ENCODE peak calls at places on chromosomes 5 and 9, in ten cellular contexts. S, H, N, A, E, K, R, I, Z and U are unnamed samples.

GRCh38 chr9:15469406-15469805 is 41.4 kb downstream of the PSIP1 start:
- DNase-seq in K (no peak), S (no peak), H (peak), R (no peak), I (no peak), E (no peak), A (no peak), Z (no peak), N (no peak), U (no peak)

GRCh38 chr5:14109041-14109747 is 33.9 kb upstream of the TRIO start:
- DNase-seq in K (no peak), R (peak), Z (no peak), N (no peak), H (peak), A (peak), I (no peak), E (no peak), S (peak), U (peak)

GRCh38 chr5:79562351-79563246 is 48.7 kb upstream of the HOMER1 start:
- DNase-seq in Z (no peak), K (no peak), I (no peak), R (no peak), H (peak), E (no peak), N (no peak), A (no peak), S (no peak), U (no peak)

GRCh38 chr9:133608881-133609280 is 308 bp downstream of the FAM163B start:
- DNase-seq in Z (no peak), K (no peak), H (no peak), R (no peak), N (peak), S (no peak), I (no peak), E (peak), A (no peak), U (no peak)

GRCh38 chr9:68704804-68705635 is at the start of gene PIP5K1B:
- DNase-seq in Z (peak), N (peak), K (peak), I (peak), E (peak), H (peak), S (peak), A (peak), R (peak), U (peak)

GRCh38 chr5:16888694-16889124 is 47.4 kb downstream of the MYO10 start:
- DNase-seq in A (no peak), Z (no peak), K (no peak), N (no peak), S (no peak), E (no peak), I (no peak), H (peak), R (peak), U (no peak)

GRCh38 chr9:129436751-129437625 is 183.9 kb downstream of the C9orf50 start:
- DNase-seq in A (peak), K (peak), S (peak), I (no peak), E (peak), H (peak), Z (peak), N (no peak), R (no peak), U (no peak)

GRCh38 chr9:38018964-38019602 is 49.9 kb downstream of the SHB start:
- DNase-seq in A (peak), R (peak), S (no peak), K (no peak), I (no peak), Z (no peak), N (no peak), E (no peak), H (peak), U (peak)

GRCh38 chr5:144697847-144698262 is 527.2 kb downstream of the KCTD16 start:
- DNase-seq in H (peak), S (no peak), R (peak), Z (no peak), A (no peak), E (no peak), I (no peak), K (no peak), N (peak), U (peak)

GRCh38 chr9:14313951-14314423 is at the start of gene NFIB:
- DNase-seq in I (peak), E (peak), A (peak), H (peak), R (peak), N (peak), S (peak), Z (peak), K (no peak), U (no peak)

GRCh38 chr9:13759624-13760023 is 480.1 kb upstream of the MPDZ start:
- DNase-seq in K (no peak), A (no peak), E (no peak), N (no peak), H (no peak), R (no peak), Z (no peak), S (no peak), I (no peak), U (no peak)

GRCh38 chr5:119876522-119876921 is 247.2 kb downstream of the FAM170A start:
- DNase-seq in R (no peak), H (no peak), N (no peak), Z (no peak), I (no peak), A (no peak), K (no peak), S (no peak), E (no peak), U (no peak)

GRCh38 chr9:136777359-136777758 is 13.0 kb upstream of the LCN15 start:
- DNase-seq in I (no peak), K (no peak), R (no peak), S (no peak), E (peak), N (no peak), Z (peak), H (no peak), A (no peak), U (no peak)

GRCh38 chr5:141618030-141618803 is 583 bp downstream of the DIAPH1 start:
- DNase-seq in R (peak), K (peak), I (peak), H (peak), E (peak), A (peak), S (peak), N (peak), Z (peak), U (no peak)

GRCh38 chr9:131457746-131458145 is 45.0 kb upstream of the POMT1 start:
- DNase-seq in K (peak), R (no peak), Z (no peak), N (no peak), S (no peak), H (no peak), I (no peak), A (no peak), E (no peak), U (no peak)

GRCh38 chr9:23492126-23493002 is 333.7 kb downstream of the ELAVL2 start:
- DNase-seq in R (peak), N (peak), S (no peak), E (no peak), H (peak), Z (no peak), A (no peak), I (no peak), K (no peak), U (peak)

GRCh38 chr5:125510651-125511050 is 764.2 kb upstream of the ZNF608 start:
- DNase-seq in S (no peak), Z (no peak), A (no peak), K (no peak), E (no peak), H (no peak), R (no peak), N (no peak), I (no peak), U (no peak)

GRCh38 chr9:101209670-101210069 is 175.1 kb downstream of the BAAT start:
- DNase-seq in N (no peak), I (no peak), R (no peak), H (no peak), Z (no peak), K (no peak), E (no peak), S (no peak), A (no peak), U (no peak)

GRCh38 chr9:127128341-127129072 is 6.1 kb upstream of the ANGPTL2 start:
- DNase-seq in S (peak), K (no peak), H (peak), I (no peak), E (no peak), N (no peak), A (no peak), Z (no peak), R (no peak), U (no peak)

GRCh38 chr9:121055642-121056143 is 5.6 kb upstream of the C5 start:
- DNase-seq in E (no peak), R (peak), S (no peak), Z (no peak), A (no peak), H (peak), K (no peak), N (peak), I (peak), U (no peak)

GRCh38 chr5:161676109-161676508 is 9.4 kb upstream of the GABRA6 start:
- DNase-seq in A (no peak), E (no peak), S (no peak), H (no peak), R (peak), K (no peak), I (no peak), Z (no peak), N (peak), U (no peak)

GRCh38 chr5:32805966-32806626 is 95.0 kb downstream of the NPR3 start:
- DNase-seq in E (no peak), Z (no peak), A (no peak), H (peak), S (no peak), K (no peak), R (peak), N (no peak), I (no peak), U (peak)

GRCh38 chr5:179344301-179345178 is 721 bp downstream of the ADAMTS2 start:
- DNase-seq in K (no peak), S (no peak), E (peak), Z (no peak), I (peak), H (peak), R (no peak), A (no peak), N (peak), U (no peak)

GRCh38 chr5:378976-379742 is 57.6 kb downstream of the AHRR start:
- DNase-seq in S (no peak), A (no peak), N (no peak), K (peak), R (no peak), I (no peak), Z (no peak), E (peak), H (peak), U (peak)

GRCh38 chr9:81578606-81579005 is 110.7 kb downstream of the TLE1 start:
- DNase-seq in Z (no peak), E (no peak), N (no peak), S (no peak), H (peak), R (no peak), I (no peak), K (no peak), A (no peak), U (peak)

GRCh38 chr5:124963236-124963929 is 216.9 kb upstream of the ZNF608 start:
- DNase-seq in Z (no peak), A (no peak), E (no peak), I (peak), K (no peak), S (no peak), N (peak), R (peak), H (peak), U (peak)

GRCh38 chr9:135700525-135700924 is 1.2 kb upstream of the SOHLH1 start:
- DNase-seq in N (no peak), Z (no peak), H (no peak), K (no peak), A (no peak), I (no peak), E (no peak), R (no peak), S (no peak), U (no peak)

GRCh38 chr5:63085551-63085950 is 506.9 kb downstream of the LRRC70 start:
- DNase-seq in A (no peak), K (no peak), E (no peak), H (no peak), S (no peak), I (no peak), R (no peak), Z (no peak), N (no peak), U (no peak)

GRCh38 chr9:92138157-92138959 is 23.1 kb upstream of the SPTLC1 start:
- DNase-seq in Z (peak), I (peak), E (peak), R (peak), H (peak), S (no peak), A (peak), N (peak), K (no peak), U (no peak)
- H3K4me3 ChIP-seq in Z (no peak), I (no peak), E (no peak), R (no peak), H (no peak), S (no peak), A (no peak), N (no peak), K (no peak), U (no peak)

GRCh38 chr9:110197330-110198187 is 10.4 kb downstream of the C9orf152 start:
- DNase-seq in H (no peak), Z (peak), K (no peak), N (peak), R (peak), S (no peak), A (no peak), I (no peak), E (no peak), U (no peak)
- TF ChIP-seq CTCF in H (peak), Z (peak), K (peak), N (no peak), R (peak), S (no peak), A (no peak), I (peak), E (peak), U (peak)

GRCh38 chr5:57784106-57784505 is 301.5 kb upstream of the ACTBL2 start:
- DNase-seq in Z (no peak), R (no peak), A (no peak), K (no peak), S (no peak), I (no peak), H (no peak), E (no peak), N (no peak), U (no peak)
- H3K4me3 ChIP-seq in Z (no peak), R (no peak), A (no peak), K (peak), S (peak), I (no peak), H (no peak), E (no peak), N (no peak), U (no peak)

DNA sequence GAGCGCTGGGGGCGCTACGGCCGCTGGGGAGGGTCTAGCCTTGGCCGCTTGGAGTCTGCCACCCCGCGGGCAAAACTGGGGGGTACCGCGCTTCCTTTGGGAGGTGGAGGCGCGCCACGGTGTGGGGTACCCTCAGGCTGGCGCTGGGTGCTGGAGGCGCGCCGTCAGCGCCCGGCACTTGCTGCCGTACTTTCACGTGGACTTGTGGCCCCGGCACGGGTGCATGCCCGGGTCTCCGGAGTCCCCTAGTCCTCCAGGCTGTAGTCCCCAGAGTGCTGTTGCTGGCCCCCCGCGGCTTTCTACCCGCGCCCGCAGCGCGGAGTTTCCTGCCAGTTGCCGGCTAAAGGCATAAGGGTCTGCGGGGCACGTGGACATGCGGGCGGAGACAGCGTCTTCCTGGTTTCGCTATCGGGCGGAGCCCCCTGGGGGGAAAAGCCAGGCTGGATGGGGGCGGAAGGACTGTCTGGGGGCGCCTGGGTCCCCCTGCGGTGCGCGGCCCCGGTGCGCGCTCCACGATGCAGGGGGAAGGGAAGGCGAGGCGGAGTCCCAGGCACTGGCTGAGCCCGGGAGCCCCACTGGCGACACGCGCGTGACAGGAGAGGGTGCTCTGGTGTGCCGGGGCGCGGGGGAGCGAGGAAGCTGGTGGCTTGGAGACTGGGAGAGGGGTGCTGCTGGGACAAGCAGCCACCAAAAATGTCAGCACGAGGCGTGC is 666 bp downstream of the PPARGC1B start:
- DNase-seq in N (peak), K (no peak), Z (peak), S (peak), E (peak), A (peak), R (peak), H (no peak), I (peak), U (no peak)
- TF ChIP-seq CTCF in N (no peak), K (no peak), Z (no peak), S (no peak), E (no peak), A (no peak), R (peak), H (no peak), I (no peak), U (no peak)